ENCODE peak calls at places on chromosomes 7 and 10, in nine cellular contexts. S is activated CD8-positive, alpha-beta memory T cell treated with anti-CD3 and anti-CD28 coated beads for 24 hours; Y is posterior vena cava; J is SIG-M5; D is neural crest cell; L is endothelial cell of umbilical vein; B is suprapubic skin; H is stimulated activated CD8-positive, alpha-beta memory T cell treated with anti-CD3 and anti-CD28 coated beads, Interleukin-15, amount 100 ng/mL, for 24 hours; I is H9. V is an unnamed sample.

GRCh38 chr10:78231930-78232329 is 198.3 kb downstream of the RPS24 start:
- DNase-seq in L (no peak), D (no peak), B (no peak), I (peak), Y (peak), S (no peak), H (no peak), J (no peak), V (no peak)

GRCh38 chr10:60817135-60817805 is 39.0 kb downstream of the CDK1 start:
- DNase-seq in B (no peak), D (no peak), S (no peak), H (no peak), L (no peak), I (no peak), J (no peak), Y (no peak), V (no peak)

GRCh38 chr10:28668363-28669226 is 8.7 kb upstream of the BAMBI start:
- DNase-seq in H (peak), D (peak), I (peak), J (no peak), B (no peak), L (peak), S (peak), Y (peak), V (peak)

GRCh38 chr10:5861269-5862031 is 28.2 kb downstream of the ANKRD16 start:
- DNase-seq in D (no peak), L (peak), I (no peak), Y (no peak), B (no peak), H (no peak), J (no peak), S (no peak), V (no peak)

GRCh38 chr7:114708646-114709045 is 213.2 kb upstream of the MDFIC start:
- DNase-seq in H (no peak), B (no peak), L (no peak), Y (no peak), S (no peak), D (no peak), I (peak), J (no peak), V (peak)

GRCh38 chr10:64115913-64116643 is 594.9 kb downstream of the REEP3 start:
- DNase-seq in H (no peak), D (peak), L (peak), B (no peak), S (no peak), J (no peak), Y (no peak), I (peak), V (peak)

GRCh38 chr7:134632937-134633540 is 13.6 kb upstream of the BPGM start:
- DNase-seq in J (no peak), S (no peak), D (no peak), Y (no peak), L (peak), B (no peak), H (no peak), I (no peak), V (no peak)

GRCh38 chr7:25643285-25643684 is 415.0 kb upstream of the NPVF start:
- DNase-seq in I (no peak), Y (no peak), D (no peak), L (no peak), H (no peak), S (no peak), J (no peak), B (no peak), V (no peak)

GRCh38 chr10:110502851-110503301 is 5.2 kb downstream of the DUSP5 start:
- DNase-seq in D (no peak), J (peak), S (no peak), I (no peak), B (no peak), L (peak), Y (no peak), H (no peak), V (no peak)

GRCh38 chr7:63071920-63072319 is 926.7 kb upstream of the ZNF722 start:
- DNase-seq in L (no peak), I (no peak), Y (no peak), D (no peak), B (no peak), S (no peak), J (no peak), H (no peak), V (no peak)

GRCh38 chr10:64547168-64547567 is 1026.0 kb downstream of the REEP3 start:
- DNase-seq in L (no peak), B (no peak), D (no peak), I (no peak), H (no peak), S (no peak), Y (no peak), J (no peak), V (no peak)